ENCODE peak calls at places on chromosomes 3 and 15, in eight cellular contexts. Y, D, R, S, T, E, C and A are unnamed samples.

GRCh38 chr15:98150531-98150930 is 190.0 kb downstream of the ARRDC4 start:
- DNase-seq in C (no peak), E (no peak), T (no peak), R (no peak), Y (no peak), S (no peak), D (no peak), A (no peak)

GRCh38 chr3:30112904-30113484 is 493.4 kb upstream of the TGFBR2 start:
- DNase-seq in E (no peak), R (no peak), T (peak; percentile 45), Y (no peak), C (no peak), D (no peak), S (peak; percentile 57), A (no peak)

GRCh38 chr15:74464216-74464615 is 3.3 kb upstream of the UBL7 start:
- DNase-seq in S (no peak), E (no peak), C (no peak), Y (no peak), D (no peak), R (no peak), T (peak; percentile 78), A (no peak)

GRCh38 chr3:48567090-48567489 is 3.5 kb upstream of the UCN2 start:
- DNase-seq in E (no peak), D (no peak), C (no peak), T (no peak), R (no peak), S (no peak), Y (no peak), A (no peak)

GRCh38 chr15:25683911-25684310 is 179.2 kb downstream of the ATP10A start:
- DNase-seq in T (no peak), D (no peak), R (no peak), E (no peak), S (no peak), Y (peak; percentile 40), C (no peak), A (peak; percentile 37)

GRCh38 chr15:70088427-70088826 is 9.3 kb downstream of the TLE3 start:
- DNase-seq in C (no peak), T (no peak), E (no peak), Y (no peak), R (no peak), S (no peak), D (no peak), A (no peak)

GRCh38 chr15:83208357-83208661 is 686 bp upstream of the HDGFL3 start:
- DNase-seq in T (no peak), S (no peak), C (no peak), R (no peak), E (no peak), Y (no peak), D (no peak), A (no peak)

GRCh38 chr15:78049691-78050440 is 27.6 kb downstream of the TBC1D2B start:
- DNase-seq in T (peak; percentile 86), C (no peak), Y (no peak), E (no peak), R (no peak), S (peak; percentile 44), D (no peak), A (no peak)

GRCh38 chr3:190288836-190289235 is 33.4 kb downstream of the CLDN1 start:
- DNase-seq in Y (no peak), S (no peak), D (no peak), C (no peak), T (no peak), R (no peak), E (no peak), A (no peak)

GRCh38 chr15:101807345-101807945 is 4.1 kb downstream of the OR4F6 start:
- DNase-seq in C (no peak), Y (no peak), D (no peak), R (no peak), T (no peak), E (no peak), S (no peak), A (no peak)

GRCh38 chr3:46481636-46482035 is 16.1 kb upstream of the RTP3 start:
- DNase-seq in S (no peak), R (no peak), E (no peak), C (no peak), T (no peak), Y (no peak), D (no peak), A (no peak)

GRCh38 chr3:194261581-194262063 is 89.5 kb downstream of the CPN2 start:
- DNase-seq in D (peak; percentile 20), R (peak; percentile 15), C (peak; percentile 20), S (no peak), Y (no peak), T (no peak), E (no peak), A (no peak)

GRCh38 chr3:160126761-160127160 is 98.5 kb upstream of the C3orf80 start:
- DNase-seq in C (no peak), R (no peak), Y (no peak), D (no peak), T (no peak), S (no peak), E (no peak), A (no peak)

GRCh38 chr15:73239564-73240208 is 129.1 kb downstream of the HCN4 start:
- DNase-seq in Y (no peak), T (no peak), D (no peak), C (peak; percentile 55), R (no peak), S (no peak), E (no peak), A (peak; percentile 15)
- H3K27me3 ChIP-seq in Y (no peaks in the 10 kb centered on the region), T (no peaks in the 10 kb centered on the region), D (no peaks in the 10 kb centered on the region), C (no peaks in the 10 kb centered on the region), R (no peaks in the 10 kb centered on the region), S (no peaks in the 10 kb centered on the region), E (no peaks in the 10 kb centered on the region), A (no peaks in the 10 kb centered on the region)

GRCh38 chr3:40690696-40691597 is 166.2 kb downstream of the ZNF621 start:
- DNase-seq in T (no peak), R (peak; percentile 88), S (no peak), Y (peak; percentile 80), E (peak; percentile 81), D (peak; percentile 63), C (no peak), A (no peak)
- H3K27ac ChIP-seq in T (no peak overlapping the region), R (peak overlapping the region; percentile 70), S (no peak overlapping the region), Y (peak overlapping the region; percentile 77), E (peak overlapping the region; percentile 78), D (no peak overlapping the region), C (no peak overlapping the region), A (no peak overlapping the region)

GRCh38 chr15:57220220-57220619 is 156.1 kb upstream of the CGNL1 start:
- DNase-seq in R (no peak), E (no peak), C (no peak), T (peak; percentile 10), Y (no peak), D (no peak), S (no peak), A (no peak)
- H3K4me3 ChIP-seq in R (peak overlapping the region; percentile 28), E (peak overlapping the region; percentile 19), C (peak overlapping the region; percentile 54), T (peak overlapping the region; percentile 71), Y (no peak overlapping the region), D (no peak overlapping the region), S (no peak overlapping the region), A (peak overlapping the region; percentile 99)

GRCh38 chr3:128491071-128491899 is 1.7 kb downstream of the GATA2 start:
- DNase-seq in D (no peak), R (no peak), E (no peak), C (peak; percentile 79), S (no peak), Y (peak; percentile 33), T (no peak), A (no peak)

GRCh38 chr3:128488636-128488994 is 4.4 kb downstream of the GATA2 start:
- DNase-seq in D (no peak), R (no peak), S (no peak), E (no peak), Y (no peak), T (no peak), C (no peak), A (no peak)

GRCh38 chr3:128490650-128491070 is 2.3 kb downstream of the GATA2 start:
- DNase-seq in E (no peak), R (no peak), S (no peak), T (no peak), D (no peak), Y (no peak), C (no peak), A (no peak)

GRCh38 chr3:128488995-128489859 is 3.8 kb downstream of the GATA2 start:
- DNase-seq in R (no peak), S (no peak), Y (peak; percentile 82), T (peak; percentile 48), C (peak; percentile 79), E (peak; percentile 57), D (peak; percentile 52), A (no peak)

GRCh38 chr3:128489860-128490649 is 2.9 kb downstream of the GATA2 start:
- DNase-seq in T (no peak), C (peak; percentile 87), E (no peak), S (no peak), D (peak; percentile 33), Y (peak; percentile 53), R (no peak), A (peak; percentile 59)
- H3K27me3 ChIP-seq in T (no peaks in the 10 kb centered on the region), C (peaks cover 100% of the 10 kb centered on the region), E (peaks cover 98% of the 10 kb centered on the region), S (peaks cover 45% of the 10 kb centered on the region), D (peaks cover 98% of the 10 kb centered on the region), Y (no peaks in the 10 kb centered on the region), R (peaks cover 61% of the 10 kb centered on the region), A (peaks cover 100% of the 10 kb centered on the region)

GRCh38 chr15:58330468-58330793 is 101.4 kb upstream of the LIPC start:
- DNase-seq in E (no peak), T (no peak), S (no peak), R (no peak), C (no peak), D (no peak), Y (no peak), A (no peak)

GRCh38 chr15:58331562-58331902 is 100.3 kb upstream of the LIPC start:
- DNase-seq in R (no peak), E (no peak), T (no peak), S (no peak), C (no peak), D (no peak), Y (no peak), A (no peak)

GRCh38 chr15:58327958-58328357 is 103.8 kb upstream of the LIPC start:
- DNase-seq in C (no peak), Y (no peak), D (no peak), E (no peak), S (no peak), R (no peak), T (no peak), A (no peak)

GRCh38 chr15:58330836-58331561 is 100.8 kb upstream of the LIPC start:
- DNase-seq in C (peak; percentile 55), Y (no peak), T (peak; percentile 43), D (no peak), S (no peak), E (no peak), R (no peak), A (no peak)

GRCh38 chr15:58329781-58330467 is 101.9 kb upstream of the LIPC start:
- DNase-seq in C (peak; percentile 69), R (peak; percentile 60), Y (no peak), S (no peak), D (peak; percentile 29), T (no peak), E (no peak), A (no peak)
- H3K27ac ChIP-seq in C (no peak overlapping the region), R (peak overlapping the region; percentile 91), Y (peak overlapping the region; percentile 38), S (no peak overlapping the region), D (peak overlapping the region; percentile 91), T (peak overlapping the region; percentile 94), E (peak overlapping the region; percentile 88), A (no peak overlapping the region)